ENCODE peak calls at places on chromosomes 1 and 21, in ten cellular contexts. J, Y, H, N, E, V, D, Z, A and S are unnamed samples.

GRCh38 chr1:206442101-206442500 is 28.2 kb upstream of the IKBKE start:
- DNase-seq in J (no peak), Y (peak; percentile 66), H (no peak), N (peak; percentile 43), E (no peak), V (no peak), D (no peak), Z (no peak), A (no peak), S (peak; percentile 84)

GRCh38 chr1:205477759-205478247 is 22.0 kb upstream of the BLACAT1 start:
- DNase-seq in J (no peak), Y (peak; percentile 69), H (peak; percentile 82), N (peak; percentile 99), E (no peak), V (no peak), D (no peak), Z (no peak), A (peak; percentile 73), S (peak; percentile 97)

GRCh38 chr1:162977944-162978568 is 91.1 kb upstream of the RGS4 start:
- DNase-seq in J (no peak), Y (no peak), H (no peak), N (no peak), E (no peak), V (no peak), D (peak; percentile 2), Z (no peak), A (no peak), S (no peak)

GRCh38 chr1:116997011-116997410 is 4.5 kb upstream of the CD101 start:
- DNase-seq in J (no peak), Y (peak; percentile 68), H (no peak), N (peak; percentile 19), E (no peak), V (no peak), D (no peak), Z (no peak), A (no peak), S (no peak)

GRCh38 chr1:34235594-34235993 is 58.9 kb downstream of the C1orf94 start:
- DNase-seq in J (no peak), Y (no peak), H (no peak), N (no peak), E (no peak), V (no peak), D (no peak), Z (no peak), A (no peak), S (no peak)

GRCh38 chr1:62508187-62508758 is 71.4 kb downstream of the USP1 start:
- DNase-seq in J (peak; percentile 23), Y (peak; percentile 26), H (no peak), N (peak; percentile 53), E (peak; percentile 48), V (no peak), D (peak; percentile 61), Z (no peak), A (no peak), S (peak; percentile 11)

GRCh38 chr1:107315652-107316051 is 174.8 kb downstream of the NTNG1 start:
- DNase-seq in J (no peak), Y (no peak), H (no peak), N (peak; percentile 53), E (no peak), V (no peak), D (no peak), Z (no peak), A (no peak), S (no peak)

GRCh38 chr1:214281902-214282695 is 1.1 kb downstream of the SMYD2 start:
- DNase-seq in J (no peak), Y (peak; percentile 54), H (no peak), N (peak; percentile 81), E (peak; percentile 56), V (peak; percentile 30), D (no peak), Z (no peak), A (peak; percentile 70), S (peak; percentile 76)

GRCh38 chr21:42509239-42509638 is 4.4 kb upstream of the SLC37A1 start:
- DNase-seq in J (no peak), Y (no peak), H (no peak), N (peak; percentile 35), E (no peak), V (no peak), D (no peak), Z (no peak), A (no peak), S (no peak)

GRCh38 chr1:31523012-31523411 is 53.3 kb upstream of the TINAGL1 start:
- DNase-seq in J (no peak), Y (peak; percentile 6), H (no peak), N (peak; percentile 6), E (peak; percentile 28), V (no peak), D (no peak), Z (no peak), A (no peak), S (peak; percentile 76)

GRCh38 chr1:30649321-30649991 is 73.9 kb downstream of the MATN1 start:
- DNase-seq in J (no peak), Y (no peak), H (no peak), N (peak; percentile 68), E (no peak), V (peak; percentile 17), D (no peak), Z (no peak), A (no peak), S (peak; percentile 95)

GRCh38 chr1:227559499-227559898 is 3.9 kb upstream of the ZNF678 start:
- DNase-seq in J (no peak), Y (no peak), H (peak; percentile 43), N (no peak), E (no peak), V (no peak), D (no peak), Z (no peak), A (no peak), S (no peak)

GRCh38 chr1:211625040-211625439 is 46.1 kb upstream of the SLC30A1 start:
- DNase-seq in J (peak; percentile 12), Y (no peak), H (no peak), N (peak; percentile 36), E (peak; percentile 76), V (peak; percentile 61), D (peak; percentile 24), Z (peak; percentile 44), A (peak; percentile 66), S (peak; percentile 25)

GRCh38 chr1:82795503-82796149 is 994.9 kb downstream of the ADGRL2 start:
- DNase-seq in J (no peak), Y (no peak), H (no peak), N (no peak), E (no peak), V (no peak), D (peak; percentile 26), Z (no peak), A (no peak), S (no peak)

GRCh38 chr1:198943484-198943883 is 304.6 kb downstream of the PTPRC start:
- DNase-seq in J (no peak), Y (no peak), H (no peak), N (no peak), E (no peak), V (no peak), D (no peak), Z (no peak), A (no peak), S (no peak)

GRCh38 chr1:205287076-205287475 is 34.5 kb downstream of the NUAK2 start:
- DNase-seq in J (no peak), Y (no peak), H (no peak), N (no peak), E (no peak), V (no peak), D (no peak), Z (no peak), A (no peak), S (no peak)

DNA sequence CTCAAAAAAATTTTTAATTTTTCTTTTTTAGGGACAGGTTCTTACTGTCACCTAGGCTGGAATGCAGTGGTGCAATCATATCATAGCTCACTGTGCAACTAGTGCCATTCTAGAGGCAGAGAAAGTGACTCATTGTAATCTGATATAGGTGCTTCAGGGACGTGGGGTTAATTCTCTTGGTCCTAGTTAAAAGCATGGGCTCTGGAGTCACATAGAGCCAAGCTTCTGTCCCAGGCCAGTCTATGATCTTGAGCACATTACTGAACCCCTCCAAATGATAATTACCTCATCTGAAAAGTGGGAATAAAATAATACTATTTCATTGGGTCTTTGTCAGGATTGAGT is 1.1 kb upstream of the ADIPOR1 start:
- DNase-seq in J (no peak), Y (peak; percentile 40), H (no peak), N (peak; percentile 94), E (peak; percentile 74), V (no peak), D (no peak), Z (no peak), A (no peak), S (peak; percentile 61)
- H3K27ac ChIP-seq in J (no peak overlapping the region), Y (no peak overlapping the region), H (no peak overlapping the region), N (peak overlapping the region; percentile 38), E (peak overlapping the region; percentile 52), V (peak overlapping the region; percentile 97), D (no peak overlapping the region), Z (no peak overlapping the region), A (no peak overlapping the region), S (peak overlapping the region; percentile 56)

GRCh38 chr1:86064899-86065298 is 91.7 kb downstream of the COL24A1 start:
- DNase-seq in J (no peak), Y (no peak), H (no peak), N (no peak), E (no peak), V (no peak), D (peak; percentile 24), Z (no peak), A (no peak), S (no peak)
- H3K27ac ChIP-seq in J (no peak overlapping the region), Y (no peak overlapping the region), H (no peak overlapping the region), N (no peak overlapping the region), E (no peak overlapping the region), V (no peak overlapping the region), D (no peak overlapping the region), Z (no peak overlapping the region), A (no peak overlapping the region), S (no peak overlapping the region)

DNA sequence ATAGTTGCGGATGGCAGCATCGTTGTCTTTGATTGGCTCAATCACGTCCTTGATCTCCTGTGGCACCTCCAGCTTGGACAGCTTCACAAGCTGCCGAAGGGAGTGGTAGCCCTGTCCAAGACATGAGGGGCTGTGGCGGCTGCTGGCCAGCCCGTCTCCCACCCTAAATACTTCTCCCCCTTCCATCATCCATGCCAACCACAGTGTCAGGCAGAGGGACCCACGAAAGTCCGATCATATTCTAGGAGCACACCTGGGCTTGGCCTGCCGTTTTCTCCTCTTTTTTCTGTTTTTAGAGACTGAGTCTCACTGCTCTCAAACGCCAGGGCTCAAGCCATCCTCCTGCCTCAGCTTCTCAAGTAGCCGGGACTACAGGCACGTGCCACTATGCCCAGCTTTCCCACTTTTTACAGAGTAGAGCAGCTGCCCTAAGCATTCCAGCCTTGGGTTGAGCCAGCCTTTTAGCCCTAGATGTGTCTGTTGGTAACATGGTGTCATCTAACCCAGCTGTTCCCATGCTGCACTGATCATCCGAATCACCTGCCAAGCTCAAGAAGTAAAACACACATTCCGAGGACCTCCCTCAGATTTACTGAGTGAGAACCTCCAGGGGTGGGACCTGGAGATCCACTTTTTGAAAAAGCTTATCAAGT is 10.4 kb downstream of the MTHFR start:
- DNase-seq in J (no peak), Y (no peak), H (no peak), N (no peak), E (no peak), V (no peak), D (no peak), Z (no peak), A (no peak), S (no peak)
- H3K27ac ChIP-seq in J (no peak overlapping the region), Y (no peak overlapping the region), H (no peak overlapping the region), N (no peak overlapping the region), E (no peak overlapping the region), V (peak overlapping the region; percentile 69), D (no peak overlapping the region), Z (no peak overlapping the region), A (peak overlapping the region; percentile 87), S (no peak overlapping the region)

DNA sequence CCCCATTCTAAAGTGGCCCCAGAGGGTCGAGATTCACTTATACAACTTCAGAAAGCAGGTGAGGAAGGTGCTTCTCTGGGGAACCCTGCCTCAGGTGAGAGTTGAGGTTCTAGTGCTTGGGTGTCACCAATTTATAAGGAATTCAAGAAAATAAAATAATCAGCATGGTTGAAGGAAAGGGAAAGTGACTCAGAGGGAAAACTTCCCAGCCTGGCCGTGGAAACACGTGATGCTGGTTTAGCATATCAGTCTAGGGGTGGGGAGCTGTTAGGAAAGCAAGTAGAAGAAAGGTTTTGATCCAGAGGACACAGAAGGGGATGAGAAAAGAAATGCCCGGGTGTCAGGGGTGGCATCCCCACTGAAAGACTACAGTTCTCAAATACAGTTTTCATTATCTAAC is 37.7 kb upstream of the TMEM125 start:
- DNase-seq in J (no peak), Y (peak; percentile 70), H (no peak), N (peak; percentile 58), E (no peak), V (peak; percentile 49), D (no peak), Z (no peak), A (no peak), S (peak; percentile 51)
- H3K27ac ChIP-seq in J (no peak overlapping the region), Y (peak overlapping the region; percentile 29), H (no peak overlapping the region), N (no peak overlapping the region), E (no peak overlapping the region), V (peak overlapping the region; percentile 52), D (no peak overlapping the region), Z (no peak overlapping the region), A (no peak overlapping the region), S (no peak overlapping the region)